ENCODE peak calls at places on chromosomes 11 and 22, in five cellular contexts. One of them, this sample, is unnamed.

GRCh38 chr11:57407521-57407920 is 17.1 kb upstream of the PRG2 start:
- DNase-seq in pancreas: no peak
- DNase-seq in A549: no peak
- DNase-seq in hepatocyte: no peak
- DNase-seq in psoas muscle: no peak
- DNase-seq in this sample: no peak

GRCh38 chr22:29765905-29766631 is 739 bp downstream of the ZMAT5 start:
- DNase-seq in pancreas: no peak
- DNase-seq in A549: no peak
- DNase-seq in hepatocyte: peak; percentile 61
- DNase-seq in psoas muscle: no peak
- DNase-seq in this sample: no peak

GRCh38 chr11:59212744-59213573 is at the start of gene MPEG1:
- DNase-seq in pancreas: no peak
- DNase-seq in A549: no peak
- DNase-seq in hepatocyte: no peak
- DNase-seq in psoas muscle: no peak
- DNase-seq in this sample: no peak

GRCh38 chr11:126917531-126918204 is 82.9 kb downstream of the KIRREL3 start:
- DNase-seq in pancreas: no peak
- DNase-seq in A549: peak; percentile 89
- DNase-seq in hepatocyte: peak; percentile 56
- DNase-seq in psoas muscle: no peak
- DNase-seq in this sample: no peak

GRCh38 chr11:6406370-6406769 is 12.5 kb downstream of the APBB1 start:
- DNase-seq in pancreas: no peak
- DNase-seq in A549: no peak
- DNase-seq in hepatocyte: no peak
- DNase-seq in psoas muscle: no peak
- DNase-seq in this sample: no peak

GRCh38 chr11:75689861-75690641 is 21.2 kb upstream of the MAP6 start:
- DNase-seq in pancreas: no peak
- DNase-seq in A549: no peak
- DNase-seq in hepatocyte: no peak
- DNase-seq in psoas muscle: no peak
- DNase-seq in this sample: no peak

GRCh38 chr11:2511421-2512369 is 66.9 kb downstream of the KCNQ1 start:
- DNase-seq in pancreas: peak; percentile 6
- DNase-seq in A549: no peak
- DNase-seq in hepatocyte: no peak
- DNase-seq in psoas muscle: peak; percentile 57
- DNase-seq in this sample: no peak

GRCh38 chr11:67355023-67355793 is 1.9 kb upstream of the POLD4 start:
- DNase-seq in pancreas: no peak
- DNase-seq in A549: peak; percentile 40
- DNase-seq in hepatocyte: no peak
- DNase-seq in psoas muscle: peak; percentile 54
- DNase-seq in this sample: no peak

GRCh38 chr22:39904864-39905263 is 4.0 kb downstream of the GRAP2 start:
- DNase-seq in pancreas: no peak
- DNase-seq in A549: no peak
- DNase-seq in hepatocyte: no peak
- DNase-seq in psoas muscle: no peak
- DNase-seq in this sample: no peak

GRCh38 chr22:39907605-39908097 is 6.8 kb downstream of the GRAP2 start:
- DNase-seq in pancreas: no peak
- DNase-seq in A549: no peak
- DNase-seq in hepatocyte: no peak
- DNase-seq in psoas muscle: no peak
- DNase-seq in this sample: no peak

GRCh38 chr22:39907035-39907434 is 6.2 kb downstream of the GRAP2 start:
- DNase-seq in pancreas: no peak
- DNase-seq in A549: no peak
- DNase-seq in hepatocyte: no peak
- DNase-seq in psoas muscle: no peak
- DNase-seq in this sample: no peak

GRCh38 chr22:39905686-39906085 is 4.8 kb downstream of the GRAP2 start:
- DNase-seq in pancreas: no peak
- DNase-seq in A549: no peak
- DNase-seq in hepatocyte: no peak
- DNase-seq in psoas muscle: no peak
- DNase-seq in this sample: no peak

DNA sequence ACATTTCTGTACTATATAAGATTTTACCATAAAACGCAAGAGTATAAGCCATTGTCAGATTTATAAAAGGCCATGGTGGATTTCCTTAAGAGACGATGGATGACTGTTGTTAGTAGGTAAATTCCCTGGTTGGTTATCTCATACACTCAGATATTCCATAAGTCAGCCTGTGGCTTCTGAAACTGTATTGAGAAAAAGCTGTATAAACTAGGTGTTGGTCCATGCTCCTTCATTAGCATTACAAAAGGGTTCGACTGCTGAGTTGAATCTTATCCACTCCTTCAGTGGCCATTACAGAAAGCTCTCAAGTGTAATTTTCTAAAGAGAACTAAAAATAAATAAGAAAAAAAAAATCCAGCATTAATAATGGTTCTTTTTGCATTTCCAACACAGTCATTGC is 5.3 kb downstream of the GRAP2 start:
- DNase-seq in pancreas: no peak
- DNase-seq in A549: no peak
- DNase-seq in hepatocyte: no peak
- DNase-seq in psoas muscle: no peak
- DNase-seq in this sample: no peak
- TF ChIP-seq CTCF in pancreas: no peak
- TF ChIP-seq CTCF in A549: no peak
- TF ChIP-seq CTCF in hepatocyte: no peak
- TF ChIP-seq CTCF in psoas muscle: no peak
- TF ChIP-seq CTCF in this sample: no peak

DNA sequence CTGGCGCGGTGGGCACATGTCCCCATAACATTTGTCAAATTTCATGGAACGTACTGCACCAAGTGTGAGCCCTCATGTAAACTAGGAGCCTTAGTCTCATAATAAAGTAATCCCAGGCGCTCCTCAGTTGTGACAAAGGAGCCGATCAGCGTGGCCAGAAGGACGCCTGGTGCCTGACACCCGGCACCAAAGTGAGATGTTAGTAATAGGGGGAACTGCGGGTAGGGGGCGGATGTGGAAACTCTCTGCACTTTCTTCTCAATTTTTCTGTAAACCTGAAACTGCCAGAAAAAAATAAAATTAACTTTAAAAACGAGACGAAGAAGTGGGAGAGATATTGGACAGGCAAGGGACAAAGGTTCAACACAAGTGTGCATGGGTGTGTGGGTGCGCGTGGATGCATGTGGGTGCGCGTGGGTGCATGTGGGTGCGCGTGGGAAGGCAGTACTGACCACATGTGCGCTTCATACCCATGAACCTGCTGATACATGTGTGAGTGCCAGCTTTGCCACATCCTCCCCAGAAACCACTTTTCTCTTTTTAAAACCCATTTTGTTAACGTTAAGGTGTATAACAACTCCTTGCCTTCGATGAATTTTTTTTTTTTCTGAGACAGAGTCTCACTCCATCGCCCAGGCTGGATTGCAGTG is 55.4 kb upstream of the LINC01488 start:
- DNase-seq in pancreas: no peak
- DNase-seq in A549: no peak
- DNase-seq in hepatocyte: no peak
- DNase-seq in psoas muscle: no peak
- DNase-seq in this sample: no peak
- H3K27ac ChIP-seq in pancreas: no peak overlapping the region
- H3K27ac ChIP-seq in A549: no peak overlapping the region
- H3K27ac ChIP-seq in hepatocyte: no peak overlapping the region
- H3K27ac ChIP-seq in psoas muscle: no peak overlapping the region
- H3K27ac ChIP-seq in this sample: no peak overlapping the region

GRCh38 chr22:49969751-49970527 is 9.4 kb downstream of the PIM3 start:
- DNase-seq in pancreas: peak; percentile 45
- DNase-seq in A549: no peak
- DNase-seq in hepatocyte: peak; percentile 15
- DNase-seq in psoas muscle: peak; percentile 53
- DNase-seq in this sample: peak; percentile 47

GRCh38 chr22:49968831-49969661 is 8.5 kb downstream of the PIM3 start:
- DNase-seq in pancreas: peak; percentile 40
- DNase-seq in A549: no peak
- DNase-seq in hepatocyte: peak; percentile 35
- DNase-seq in psoas muscle: peak; percentile 56
- DNase-seq in this sample: peak; percentile 49

GRCh38 chr22:49972163-49973017 is 11.8 kb downstream of the PIM3 start:
- DNase-seq in pancreas: peak; percentile 48
- DNase-seq in A549: no peak
- DNase-seq in hepatocyte: peak; percentile 30
- DNase-seq in psoas muscle: peak; percentile 72
- DNase-seq in this sample: no peak

GRCh38 chr22:49971232-49972162 is 10.9 kb downstream of the PIM3 start:
- DNase-seq in pancreas: peak; percentile 76
- DNase-seq in A549: peak; percentile 84
- DNase-seq in hepatocyte: peak; percentile 91
- DNase-seq in psoas muscle: peak; percentile 95
- DNase-seq in this sample: peak; percentile 52

GRCh38 chr22:49970528-49971231 is 10.1 kb downstream of the PIM3 start:
- DNase-seq in pancreas: peak; percentile 95
- DNase-seq in A549: peak; percentile 98
- DNase-seq in hepatocyte: peak; percentile 98
- DNase-seq in psoas muscle: peak; percentile 98
- DNase-seq in this sample: peak; percentile 92
- H3K4me3 ChIP-seq in pancreas: peak overlapping the region; percentile 23
- H3K4me3 ChIP-seq in A549: peak overlapping the region; percentile 52
- H3K4me3 ChIP-seq in hepatocyte: peak overlapping the region; percentile 5
- H3K4me3 ChIP-seq in psoas muscle: peak overlapping the region; percentile 61
- H3K4me3 ChIP-seq in this sample: peak overlapping the region; percentile 34

DNA sequence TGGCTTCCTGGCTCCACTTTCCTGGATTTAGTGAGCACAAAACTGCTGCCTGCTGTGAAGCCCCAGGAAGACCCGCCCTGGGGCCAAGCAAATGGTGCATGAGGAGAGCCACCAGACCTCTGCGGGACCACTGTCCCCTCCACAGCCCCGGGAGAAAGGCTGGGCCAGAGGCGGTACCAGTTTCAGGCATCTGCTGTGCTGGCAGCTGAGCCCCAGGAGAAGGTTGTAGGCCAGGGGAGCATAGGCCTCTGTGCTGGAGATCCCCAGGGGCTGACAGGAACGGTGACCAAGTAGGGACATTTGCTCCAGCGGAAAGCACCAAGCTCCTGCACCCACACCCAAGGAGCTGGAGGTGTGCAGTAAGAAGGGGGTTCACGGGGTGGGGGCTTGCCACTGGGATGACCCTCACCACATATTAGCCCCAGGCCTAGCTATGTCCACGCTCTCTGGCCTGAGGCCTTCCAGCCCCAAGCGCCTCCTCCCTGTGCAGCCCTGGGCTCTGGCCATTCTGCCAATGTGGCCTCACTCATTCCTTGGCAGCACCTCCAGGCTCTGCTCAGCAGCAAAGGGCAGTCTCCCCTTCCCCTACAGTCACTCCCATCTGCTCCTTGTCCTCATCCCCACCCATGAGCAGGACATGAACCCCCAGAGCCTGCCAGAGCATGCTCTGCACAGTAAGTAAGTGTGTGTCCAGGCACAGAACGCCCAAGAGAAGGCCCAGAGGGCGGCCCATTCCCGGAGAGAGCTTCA is 24.0 kb upstream of the COMT start:
- DNase-seq in pancreas: no peak
- DNase-seq in A549: no peak
- DNase-seq in hepatocyte: no peak
- DNase-seq in psoas muscle: no peak
- DNase-seq in this sample: no peak
- TF ChIP-seq CTCF in pancreas: no peak
- TF ChIP-seq CTCF in A549: no peak
- TF ChIP-seq CTCF in hepatocyte: no peak
- TF ChIP-seq CTCF in psoas muscle: no peak
- TF ChIP-seq CTCF in this sample: no peak

GRCh38 chr11:35919244-35919643 is 24.6 kb upstream of the LDLRAD3 start:
- DNase-seq in pancreas: no peak
- DNase-seq in A549: no peak
- DNase-seq in hepatocyte: no peak
- DNase-seq in psoas muscle: no peak
- DNase-seq in this sample: no peak
- H3K27ac ChIP-seq in pancreas: no peak overlapping the region
- H3K27ac ChIP-seq in A549: no peak overlapping the region
- H3K27ac ChIP-seq in hepatocyte: peak overlapping the region; percentile 30
- H3K27ac ChIP-seq in psoas muscle: no peak overlapping the region
- H3K27ac ChIP-seq in this sample: no peak overlapping the region

GRCh38 chr22:45640941-45641621 is 30.6 kb upstream of the ATXN10 start:
- DNase-seq in pancreas: no peak
- DNase-seq in A549: no peak
- DNase-seq in hepatocyte: no peak
- DNase-seq in psoas muscle: no peak
- DNase-seq in this sample: no peak

GRCh38 chr22:45638197-45638596 is 33.4 kb upstream of the ATXN10 start:
- DNase-seq in pancreas: no peak
- DNase-seq in A549: peak; percentile 90
- DNase-seq in hepatocyte: no peak
- DNase-seq in psoas muscle: no peak
- DNase-seq in this sample: no peak

GRCh38 chr22:45639747-45640102 is 31.9 kb upstream of the ATXN10 start:
- DNase-seq in pancreas: no peak
- DNase-seq in A549: no peak
- DNase-seq in hepatocyte: no peak
- DNase-seq in psoas muscle: no peak
- DNase-seq in this sample: no peak

GRCh38 chr22:45638834-45639746 is 32.5 kb upstream of the ATXN10 start:
- DNase-seq in pancreas: no peak
- DNase-seq in A549: peak; percentile 98
- DNase-seq in hepatocyte: peak; percentile 23
- DNase-seq in psoas muscle: peak; percentile 85
- DNase-seq in this sample: no peak

GRCh38 chr22:45640291-45640940 is 31.2 kb upstream of the ATXN10 start:
- DNase-seq in pancreas: no peak
- DNase-seq in A549: no peak
- DNase-seq in hepatocyte: no peak
- DNase-seq in psoas muscle: no peak
- DNase-seq in this sample: no peak
- H3K4me3 ChIP-seq in pancreas: no peak overlapping the region
- H3K4me3 ChIP-seq in A549: no peak overlapping the region
- H3K4me3 ChIP-seq in hepatocyte: no peak overlapping the region
- H3K4me3 ChIP-seq in psoas muscle: no peak overlapping the region
- H3K4me3 ChIP-seq in this sample: no peak overlapping the region